ENCODE peak calls at places on chromosomes 3 and 15, in five cellular contexts. D, K, G, Q and R are unnamed samples.

GRCh38 chr15:90071220-90071807 is 31.0 kb downstream of the IDH2 start:
- DNase-seq in D (peak), K (no peak), G (peak), Q (peak), R (peak)

GRCh38 chr15:89371145-89372044 is 36.8 kb upstream of the POLG start:
- DNase-seq in D (no peak), K (no peak), G (peak), Q (no peak), R (no peak)

GRCh38 chr3:135513106-135514063 is 452.1 kb upstream of the PPP2R3A start:
- DNase-seq in D (peak), K (peak), G (peak), Q (no peak), R (peak)

GRCh38 chr3:195616681-195617080 is 32.9 kb upstream of the APOD start:
- DNase-seq in D (no peak), K (no peak), G (peak), Q (no peak), R (no peak)

GRCh38 chr3:54847361-54847760 is 80.5 kb downstream of the LRTM1 start:
- DNase-seq in D (no peak), K (no peak), G (no peak), Q (no peak), R (no peak)

GRCh38 chr15:66145242-66146182 is 108.0 kb downstream of the MEGF11 start:
- DNase-seq in D (no peak), K (no peak), G (no peak), Q (no peak), R (no peak)

GRCh38 chr15:49494842-49495241 is 71.8 kb downstream of the FGF7 start:
- DNase-seq in D (no peak), K (no peak), G (no peak), Q (no peak), R (no peak)

GRCh38 chr15:35624881-35625280 is 78.9 kb upstream of the DPH6 start:
- DNase-seq in D (no peak), K (no peak), G (no peak), Q (no peak), R (peak)

GRCh38 chr3:27666708-27667107 is 55.4 kb downstream of the EOMES start:
- DNase-seq in D (peak), K (peak), G (no peak), Q (no peak), R (peak)

GRCh38 chr15:90911906-90912769 is 9.0 kb downstream of the MAN2A2 start:
- DNase-seq in D (no peak), K (no peak), G (no peak), Q (no peak), R (no peak)

GRCh38 chr15:100255644-100256043 is 86.1 kb downstream of the ADAMTS17 start:
- DNase-seq in D (no peak), K (no peak), G (no peak), Q (no peak), R (no peak)

GRCh38 chr3:141334627-141335250 is 33.6 kb upstream of the ZBTB38 start:
- DNase-seq in D (no peak), K (no peak), G (no peak), Q (no peak), R (no peak)

GRCh38 chr3:189305412-189305811 is 133.6 kb downstream of the TPRG1 start:
- DNase-seq in D (no peak), K (no peak), G (no peak), Q (no peak), R (no peak)

GRCh38 chr3:52554026-52554755 is 17.8 kb downstream of the UQCC5 start:
- DNase-seq in D (no peak), K (no peak), G (no peak), Q (no peak), R (no peak)

GRCh38 chr3:119700269-119700919 is 2.4 kb upstream of the CFAP91 start:
- DNase-seq in D (peak), K (no peak), G (no peak), Q (peak), R (peak)

GRCh38 chr3:25420885-25421284 is 7.2 kb upstream of the RARB start:
- DNase-seq in D (no peak), K (no peak), G (no peak), Q (no peak), R (no peak)

GRCh38 chr3:179949428-179949827 is 87.3 kb downstream of the PEX5L start:
- DNase-seq in D (no peak), K (no peak), G (no peak), Q (no peak), R (no peak)

GRCh38 chr3:62724503-62724902 is 150.7 kb downstream of the CADPS start:
- DNase-seq in D (no peak), K (no peak), G (no peak), Q (no peak), R (no peak)

GRCh38 chr3:127121850-127122249 is 71.1 kb upstream of the PRR23E start:
- DNase-seq in D (no peak), K (no peak), G (no peak), Q (peak), R (no peak)

GRCh38 chr3:55175423-55175822 is 247.6 kb upstream of the LRTM1 start:
- DNase-seq in D (no peak), K (no peak), G (no peak), Q (no peak), R (no peak)

GRCh38 chr15:63191895-63192603 is 2.6 kb downstream of the RAB8B start:
- DNase-seq in D (no peak), K (no peak), G (no peak), Q (no peak), R (no peak)

DNA sequence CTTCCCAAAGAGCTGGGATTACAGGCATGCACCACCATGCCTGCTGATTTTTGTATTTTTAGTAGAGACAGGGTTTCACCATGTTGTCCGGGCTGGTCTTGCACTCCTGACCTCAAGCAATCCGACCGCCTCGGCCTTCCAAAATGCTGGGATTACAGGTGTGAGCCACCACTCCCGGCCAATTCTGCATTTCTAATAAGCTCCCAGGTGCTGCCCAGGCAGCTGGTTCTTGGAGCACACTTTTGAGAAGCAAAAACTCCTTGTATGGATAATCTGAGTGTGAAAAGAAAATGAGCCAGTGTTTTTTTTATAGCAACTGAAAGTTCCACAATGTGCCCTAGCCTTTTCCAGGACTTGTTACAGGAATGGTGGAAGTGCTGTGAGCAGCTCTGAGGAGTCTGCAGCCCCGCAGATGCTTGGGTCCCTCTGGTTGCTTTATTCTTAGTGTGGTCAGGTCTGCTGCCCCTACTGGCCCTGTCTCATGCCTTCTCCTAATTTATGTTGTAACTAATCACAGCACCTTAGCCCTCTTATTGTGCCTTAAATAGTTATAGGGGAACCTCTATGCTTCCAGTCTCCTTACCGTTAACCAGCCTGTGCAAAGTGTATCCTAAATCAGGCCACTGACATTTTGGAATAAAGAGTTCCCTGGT is 13.5 kb upstream of the KCNAB1 start:
- DNase-seq in D (no peak), K (no peak), G (no peak), Q (no peak), R (no peak)
- TF ChIP-seq MAFK in D (no peak), K (no peak), G (no peak), Q (no peak), R (no peak)

GRCh38 chr3:72011495-72011894 is 226.5 kb upstream of the PROK2 start:
- DNase-seq in D (no peak), K (no peak), G (no peak), Q (no peak), R (peak)
- TF ChIP-seq MAFK in D (no peak), K (no peak), G (no peak), Q (no peak), R (no peak)

GRCh38 chr3:197753263-197753662 is 3.6 kb downstream of the FYTTD1 start:
- DNase-seq in D (no peak), K (no peak), G (no peak), Q (no peak), R (no peak)

GRCh38 chr3:197761784-197762183 is 12.1 kb downstream of the FYTTD1 start:
- DNase-seq in D (no peak), K (no peak), G (no peak), Q (peak), R (no peak)

GRCh38 chr3:197756704-197757103 is 7.0 kb downstream of the FYTTD1 start:
- DNase-seq in D (no peak), K (no peak), G (no peak), Q (no peak), R (no peak)

DNA sequence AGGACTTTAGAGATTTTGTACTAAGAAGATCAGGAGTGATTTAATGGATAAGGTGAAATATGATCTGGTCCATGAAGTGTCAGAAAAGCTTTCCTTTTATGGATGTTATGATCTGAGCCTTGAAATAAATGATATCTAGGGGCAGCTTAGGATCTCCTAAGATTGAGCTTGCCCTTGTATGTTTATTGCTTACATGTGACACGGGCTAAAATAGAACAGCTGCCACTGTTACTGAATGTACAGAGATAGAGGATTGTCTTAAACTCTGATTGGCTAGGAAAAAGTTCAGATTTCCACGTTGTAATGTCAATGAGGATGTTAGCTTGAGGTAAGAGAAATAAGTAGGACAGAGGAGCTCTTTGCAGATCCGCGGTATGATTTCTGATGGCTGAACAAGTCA is 8.8 kb downstream of the FYTTD1 start:
- DNase-seq in D (no peak), K (no peak), G (no peak), Q (no peak), R (no peak)
- TF ChIP-seq MAFK in D (no peak), K (no peak), G (no peak), Q (no peak), R (no peak)

DNA sequence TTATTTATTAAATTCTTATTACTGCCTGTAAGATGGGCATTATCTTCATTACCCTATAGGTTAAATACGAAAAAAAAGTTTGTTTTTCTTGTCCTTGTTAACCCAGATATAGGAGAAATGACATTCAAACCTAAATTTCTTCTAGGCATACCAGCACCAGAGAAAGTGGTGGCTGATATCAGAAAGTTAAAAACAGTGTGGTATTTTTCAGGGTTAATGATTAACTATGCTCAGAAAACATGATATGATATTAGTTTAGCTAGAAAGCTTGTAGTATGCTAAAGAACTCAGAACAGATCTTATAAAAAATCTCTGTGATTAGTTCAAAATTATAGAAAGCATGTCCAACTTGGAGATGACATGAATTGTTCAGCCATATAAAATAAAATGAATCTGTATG is 630.5 kb upstream of the EPHA6 start:
- DNase-seq in D (no peak), K (no peak), G (no peak), Q (no peak), R (no peak)
- TF ChIP-seq MAFK in D (no peak), K (no peak), G (no peak), Q (no peak), R (no peak)